ENCODE peak calls at places on chromosomes 16 and 17, in five cellular contexts. W is iris pigment epithelial cell, U is GM18507, C is fibroblast of mammary gland, S is astrocyte. K is an unnamed sample.

GRCh38 chr16:25045696-25046381 is 30.7 kb upstream of the ARHGAP17 start:
- DNase-seq in U (no peak), W (peak), C (peak), S (peak), K (no peak)

GRCh38 chr16:22369221-22369811 is 5.1 kb downstream of the CDR2 start:
- DNase-seq in C (peak), S (no peak), W (peak), U (no peak), K (no peak)

GRCh38 chr17:6915620-6916019 is 80.2 kb upstream of the ALOX12 start:
- DNase-seq in S (no peak), W (no peak), C (no peak), U (no peak), K (no peak)

GRCh38 chr17:16428098-16428882 is 12.9 kb downstream of the TRPV2 start:
- DNase-seq in W (peak), S (peak), U (no peak), C (peak), K (peak)

GRCh38 chr17:55462711-55463110 is 41.1 kb upstream of the MMD start:
- DNase-seq in S (peak), U (no peak), C (no peak), W (peak), K (no peak)

GRCh38 chr17:19237389-19238166 is 412 bp downstream of the EPN2 start:
- DNase-seq in U (no peak), W (no peak), S (no peak), C (no peak), K (peak)

GRCh38 chr16:14186954-14187306 is 115.8 kb downstream of the MRTFB start:
- DNase-seq in U (no peak), W (peak), S (peak), C (peak), K (no peak)

GRCh38 chr17:15340966-15341365 is 431 bp downstream of the TEKT3 start:
- DNase-seq in S (no peak), U (no peak), W (peak), C (no peak), K (no peak)

GRCh38 chr17:48998557-48999440 is 1.6 kb downstream of the IGF2BP1 start:
- DNase-seq in S (no peak), U (no peak), C (no peak), W (peak), K (no peak)

GRCh38 chr17:30858556-30859250 is 26.9 kb downstream of the ATAD5 start:
- DNase-seq in S (peak), W (peak), C (peak), U (no peak), K (no peak)

GRCh38 chr17:79579074-79579800 is 31.6 kb downstream of the RBFOX3 start:
- DNase-seq in U (no peak), C (no peak), W (no peak), S (no peak), K (no peak)

GRCh38 chr17:58335779-58336455 is 7.3 kb upstream of the TSPOAP1 start:
- DNase-seq in W (no peak), S (no peak), U (no peak), C (no peak), K (no peak)

GRCh38 chr16:1991588-1992474 is 2.1 kb downstream of the SYNGR3 start:
- DNase-seq in U (peak), W (peak), C (peak), S (peak), K (peak)

GRCh38 chr17:44220211-44221071 is 966 bp upstream of the UBTF start:
- DNase-seq in C (peak), W (peak), S (no peak), U (no peak), K (no peak)

GRCh38 chr17:50533185-50533584 is 650 bp downstream of the EPN3 start:
- DNase-seq in S (no peak), W (no peak), C (no peak), U (no peak), K (no peak)

GRCh38 chr17:37107406-37108083 is 158.8 kb downstream of the AATF start:
- DNase-seq in S (peak), W (peak), C (peak), U (no peak), K (no peak)

GRCh38 chr17:27473748-27474609 is 17.7 kb downstream of the KSR1 start:
- DNase-seq in W (no peak), S (no peak), C (no peak), U (no peak), K (no peak)

GRCh38 chr16:83233153-83233552 is 574.6 kb upstream of the HSBP1 start:
- DNase-seq in W (peak), S (peak), C (peak), U (no peak), K (no peak)

GRCh38 chr17:34252138-34252889 is 2.8 kb upstream of the CCL2 start:
- DNase-seq in C (peak), U (peak), W (peak), S (peak), K (peak)

GRCh38 chr17:66610734-66611133 is 224.2 kb upstream of the CACNG5 start:
- DNase-seq in C (no peak), W (no peak), U (no peak), S (no peak), K (no peak)

GRCh38 chr17:65198653-65199382 is 61.6 kb downstream of the RGS9 start:
- DNase-seq in C (peak), U (no peak), S (peak), W (peak), K (peak)